ENCODE peak calls at places on chromosomes 5 and 9, in six cellular contexts. N is upper lobe of left lung, G is A549, M is K562, K is HepG2, E is GM12878. A is an unnamed sample.

GRCh38 chr9:121191235-121191634 is 10.4 kb downstream of the RAB14 start:
- ATAC-seq in M (peak), K (no peak), G (no peak), E (peak), N (no peak), A (no peak)

GRCh38 chr5:178642351-178642909 is 15.6 kb upstream of the CLK4 start:
- ATAC-seq in K (no peak), M (no peak), G (no peak), N (no peak), E (no peak), A (no peak)

GRCh38 chr5:14983666-14984441 is 112.3 kb upstream of the ANKH start:
- ATAC-seq in K (no peak), E (no peak), G (no peak), M (no peak), N (no peak), A (no peak)

GRCh38 chr9:33429256-33430080 is 17.9 kb downstream of the AQP3 start:
- ATAC-seq in E (no peak), N (no peak), M (no peak), K (no peak), G (no peak), A (no peak)

GRCh38 chr5:56711191-56711590 is 104.2 kb upstream of the MAP3K1 start:
- ATAC-seq in N (no peak), E (peak), K (no peak), M (no peak), G (no peak), A (no peak)

GRCh38 chr5:171797563-171797962 is 11.9 kb downstream of the SMIM23 start:
- ATAC-seq in G (peak), E (no peak), N (no peak), K (no peak), M (peak), A (no peak)

GRCh38 chr5:175579742-175580432 is 78.0 kb upstream of the HRH2 start:
- ATAC-seq in M (no peak), K (no peak), E (no peak), G (no peak), N (no peak), A (no peak)

GRCh38 chr5:133130387-133131118 is 78.7 kb downstream of the HSPA4 start:
- ATAC-seq in M (no peak), G (no peak), K (no peak), E (no peak), N (no peak), A (no peak)

GRCh38 chr5:98916540-98916939 is 12.3 kb downstream of the CHD1 start:
- ATAC-seq in N (no peak), M (no peak), E (peak), K (no peak), G (no peak), A (no peak)

GRCh38 chr5:100803391-100803790 is 99.7 kb downstream of the ST8SIA4 start:
- ATAC-seq in G (no peak), K (no peak), M (no peak), E (no peak), N (no peak), A (no peak)

GRCh38 chr9:91643474-91644102 is 220.0 kb upstream of the NFIL3 start:
- ATAC-seq in K (no peak), E (no peak), G (no peak), M (no peak), N (no peak), A (no peak)

GRCh38 chr5:180723936-180724335 is 15.9 kb downstream of the OR2Y1 start:
- ATAC-seq in E (peak), G (no peak), N (no peak), K (no peak), M (no peak), A (no peak)

GRCh38 chr5:61277190-61277589 is 54.9 kb upstream of the ZSWIM6 start:
- ATAC-seq in N (peak), G (peak), K (peak), E (peak), M (no peak), A (peak)

GRCh38 chr5:77210091-77211012 is at the start of gene PDE8B:
- ATAC-seq in G (peak), E (peak), K (peak), M (no peak), N (peak), A (peak)

DNA sequence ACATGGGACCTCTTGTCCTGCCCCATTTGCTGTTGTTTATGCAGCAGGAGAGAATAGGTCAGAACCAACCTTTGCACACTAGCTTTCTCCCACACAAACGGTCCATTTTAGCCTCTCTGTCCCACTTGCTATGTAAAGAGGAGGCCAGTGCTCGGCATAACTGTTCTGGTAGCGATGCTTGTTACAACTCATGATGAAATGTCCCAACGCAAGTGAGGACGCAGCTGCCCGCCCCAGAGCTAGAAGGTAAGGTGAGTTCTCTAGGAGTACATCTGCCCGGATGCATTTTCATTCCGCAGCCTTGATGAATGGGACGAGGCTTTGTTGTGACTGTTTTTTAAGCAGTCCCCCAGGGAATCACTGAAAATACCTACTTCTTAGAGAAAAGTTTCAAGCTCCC is 14.1 kb downstream of the S1PR3 start:
- ATAC-seq in M (no peak), N (no peak), K (no peak), E (no peak), G (no peak), A (no peak)
- H3K27ac ChIP-seq in M (no peak), N (no peak), K (no peak), E (no peak), G (no peak), A (peak)

GRCh38 chr5:68673451-68674180 is 420.2 kb upstream of the SLC30A5 start:
- ATAC-seq in K (peak), G (no peak), N (no peak), E (no peak), M (no peak), A (no peak)
- TF ChIP-seq EP300 in K (no peak), G (no peak), N (no peak), E (no peak), M (no peak), A (no peak)

GRCh38 chr9:76559283-76559682 is 100.3 kb downstream of the GCNT1 start:
- ATAC-seq in M (no peak), G (no peak), N (no peak), E (no peak), K (no peak), A (no peak)

GRCh38 chr9:76562511-76562911 is 103.5 kb downstream of the GCNT1 start:
- ATAC-seq in M (no peak), G (no peak), E (peak), K (no peak), N (peak), A (peak)

GRCh38 chr9:76564300-76564699 is 105.3 kb downstream of the GCNT1 start:
- ATAC-seq in M (no peak), K (no peak), E (no peak), G (no peak), N (no peak), A (no peak)

GRCh38 chr9:76560481-76560891 is 101.5 kb downstream of the GCNT1 start:
- ATAC-seq in M (no peak), K (no peak), N (no peak), G (no peak), E (no peak), A (no peak)

GRCh38 chr9:76561887-76562286 is 102.9 kb downstream of the GCNT1 start:
- ATAC-seq in G (no peak), E (no peak), N (no peak), M (no peak), K (no peak), A (no peak)
- H3K27ac ChIP-seq in G (no peak), E (peak), N (peak), M (no peak), K (no peak), A (no peak)

GRCh38 chr5:134410822-134411221 is 859 bp downstream of the CDKN2AIPNL start:
- ATAC-seq in K (no peak), N (no peak), M (no peak), G (no peak), E (no peak), A (no peak)

GRCh38 chr5:134413046-134413445 is 1.4 kb upstream of the CDKN2AIPNL start:
- ATAC-seq in E (no peak), K (no peak), M (no peak), N (no peak), G (no peak), A (no peak)

GRCh38 chr5:134411228-134411545 is 494 bp downstream of the CDKN2AIPNL start:
- ATAC-seq in M (no peak), K (no peak), E (no peak), G (no peak), N (no peak), A (no peak)

GRCh38 chr5:134409321-134409720 is 2.4 kb downstream of the CDKN2AIPNL start:
- ATAC-seq in G (no peak), K (no peak), N (no peak), E (no peak), M (no peak), A (no peak)

GRCh38 chr5:134411546-134412266 is at the start of gene CDKN2AIPNL:
- ATAC-seq in N (peak), K (peak), G (peak), M (peak), E (peak), A (peak)
- TF ChIP-seq EP300 in N (no peak), K (no peak), G (no peak), M (peak), E (no peak), A (no peak)

GRCh38 chr9:134530724-134531123 is 110.9 kb upstream of the COL5A1 start:
- ATAC-seq in M (no peak), E (no peak), K (no peak), G (no peak), N (no peak), A (no peak)
- H3K27ac ChIP-seq in M (no peak), E (no peak), K (no peak), G (no peak), N (no peak), A (no peak)

GRCh38 chr5:142590451-142591240 is 95.2 kb downstream of the FGF1 start:
- ATAC-seq in N (no peak), M (no peak), E (no peak), K (no peak), G (no peak), A (no peak)
- TF ChIP-seq EP300 in N (no peak), M (no peak), E (no peak), K (no peak), G (no peak), A (no peak)

GRCh38 chr9:4344946-4345345 is 45.1 kb upstream of the GLIS3 start:
- ATAC-seq in E (no peak), K (no peak), N (no peak), M (no peak), G (no peak), A (no peak)

GRCh38 chr9:4353236-4353635 is 53.4 kb upstream of the GLIS3 start:
- ATAC-seq in G (no peak), E (no peak), K (no peak), N (no peak), M (no peak), A (no peak)

GRCh38 chr9:4346111-4346510 is 46.2 kb upstream of the GLIS3 start:
- ATAC-seq in E (no peak), K (no peak), M (no peak), G (no peak), N (no peak), A (no peak)

GRCh38 chr9:4349841-4350418 is 50.1 kb upstream of the GLIS3 start:
- ATAC-seq in N (no peak), K (no peak), G (no peak), E (no peak), M (no peak), A (no peak)
- H3K27ac ChIP-seq in N (no peak), K (no peak), G (no peak), E (no peak), M (no peak), A (no peak)

GRCh38 chr9:131402738-131403492 is 9.0 kb downstream of the PRRC2B start:
- ATAC-seq in M (no peak), G (peak), N (peak), K (peak), E (no peak), A (peak)
- TF ChIP-seq EP300 in M (no peak), G (no peak), N (peak), K (peak), E (no peak), A (no peak)

GRCh38 chr9:99059074-99059894 is 45.6 kb upstream of the TGFBR1 start:
- ATAC-seq in M (peak), G (no peak), N (peak), K (no peak), E (peak), A (peak)
- H3K27ac ChIP-seq in M (peak), G (no peak), N (peak), K (no peak), E (peak), A (peak)

GRCh38 chr9:110742741-110743371 is 74.3 kb downstream of the MUSK start:
- ATAC-seq in N (peak), K (no peak), G (no peak), E (no peak), M (no peak), A (peak)
- TF ChIP-seq EP300 in N (no peak), K (no peak), G (no peak), E (no peak), M (no peak), A (no peak)

A was measured in gastroesophageal sphincter.